ENCODE peak calls at places on chromosome 9, in seven cellular contexts. H is fibroblast of the aortic adventitia; D is stimulated activated CD8-positive, alpha-beta memory T cell treated with anti-CD3 and anti-CD28 coated beads, Interleukin-2, amount 100 ng/mL, for 48 hours; A is activated T-cell treated with anti-CD3 and anti-CD28 coated beads, Interleukin-2, amount 50 U/mL, for 72 hours; W is EH; Z is ureter; G is AG08396. I is an unnamed sample.

GRCh38 chr9:118686940-118687339 is 682.3 kb downstream of the BRINP1 start:
- DNase-seq in Z (no peak), G (no peak), A (no peak), H (no peak), D (no peak), W (no peak), I (no peak)

GRCh38 chr9:74458832-74459231 is 38.3 kb upstream of the RORB start:
- DNase-seq in H (no peak), Z (no peak), W (no peak), D (no peak), G (no peak), A (no peak), I (no peak)

GRCh38 chr9:113895526-113895925 is 19.4 kb downstream of the ZNF618 start:
- DNase-seq in W (peak; percentile 60), G (no peak), D (no peak), H (no peak), A (no peak), Z (no peak), I (no peak)

GRCh38 chr9:126127591-126127990 is 199.0 kb upstream of the MVB12B start:
- DNase-seq in D (no peak), Z (peak; percentile 14), W (no peak), G (peak; percentile 1), A (no peak), H (no peak), I (no peak)

GRCh38 chr9:130120207-130120587 is 52.0 kb upstream of the NCS1 start:
- DNase-seq in G (no peak), W (no peak), D (no peak), H (no peak), A (no peak), Z (no peak), I (no peak)

GRCh38 chr9:97993000-97993399 is 9.9 kb downstream of the ANP32B start:
- DNase-seq in W (no peak), Z (no peak), A (no peak), H (no peak), G (no peak), D (no peak), I (no peak)

GRCh38 chr9:91421987-91422765 is 1.5 kb downstream of the NFIL3 start:
- DNase-seq in H (peak; percentile 75), D (no peak), Z (peak; percentile 41), W (peak; percentile 80), G (peak; percentile 53), A (no peak), I (no peak)

GRCh38 chr9:91419222-91420191 is 4.1 kb downstream of the NFIL3 start:
- DNase-seq in W (peak; percentile 95), Z (peak; percentile 68), D (peak; percentile 46), A (peak; percentile 77), H (peak; percentile 99), G (peak; percentile 85), I (no peak)

GRCh38 chr9:99288830-99289229 is 66.7 kb downstream of the SEC61B start:
- DNase-seq in G (no peak), W (no peak), H (no peak), A (no peak), D (no peak), Z (no peak), I (no peak)

GRCh38 chr9:21454149-21454548 is 13.9 kb downstream of the IFNA1 start:
- DNase-seq in G (no peak), Z (no peak), D (no peak), W (peak; percentile 55), A (no peak), H (peak; percentile 60), I (no peak)

GRCh38 chr9:17622166-17622565 is 43.3 kb downstream of the SH3GL2 start:
- DNase-seq in W (no peak), Z (no peak), D (no peak), G (no peak), A (no peak), H (no peak), I (no peak)

GRCh38 chr9:137912671-137913070 is 35.1 kb downstream of the CACNA1B start:
- DNase-seq in D (no peak), H (no peak), G (no peak), W (no peak), Z (no peak), A (no peak), I (no peak)

GRCh38 chr9:36064448-36065037 is 27.8 kb downstream of the RECK start:
- DNase-seq in Z (no peak), H (peak; percentile 55), G (peak; percentile 17), W (peak; percentile 54), D (no peak), A (no peak), I (no peak)

GRCh38 chr9:4572184-4572826 is 82.0 kb downstream of the SLC1A1 start:
- DNase-seq in H (no peak), G (no peak), D (no peak), Z (no peak), A (peak; percentile 27), W (no peak), I (no peak)

GRCh38 chr9:115930472-115930871 is 223.1 kb upstream of the PAPPA start:
- DNase-seq in Z (no peak), W (peak; percentile 40), G (no peak), H (peak; percentile 39), A (no peak), D (no peak), I (no peak)